ENCODE peak calls at places on chromosomes 6 and 20, in eight cellular contexts. Z, Q, P, Y, X, K, W and A are unnamed samples.

GRCh38 chr20:57795977-57796560 is 86.3 kb upstream of the PMEPA1 start:
- DNase-seq in Z (no peak), Q (no peak), P (no peak), Y (no peak), X (peak; percentile 9), K (no peak), W (no peak), A (no peak)

GRCh38 chr20:13671500-13672288 is 33.0 kb upstream of the TASP1 start:
- DNase-seq in Z (no peak), Q (no peak), P (no peak), Y (peak; percentile 30), X (no peak), K (peak; percentile 41), W (no peak), A (no peak)

GRCh38 chr20:57391439-57392129 is 388 bp downstream of the RBM38 start:
- DNase-seq in Z (peak; percentile 54), Q (peak; percentile 28), P (peak; percentile 46), Y (no peak), X (peak; percentile 79), K (no peak), W (peak; percentile 39), A (no peak)

GRCh38 chr20:50186987-50187402 is 3.6 kb upstream of the CEBPB start:
- DNase-seq in Z (no peak), Q (no peak), P (no peak), Y (no peak), X (no peak), K (no peak), W (no peak), A (no peak)

GRCh38 chr20:39627765-39628164 is 665.6 kb downstream of the DHX35 start:
- DNase-seq in Z (no peak), Q (no peak), P (no peak), Y (no peak), X (no peak), K (no peak), W (no peak), A (no peak)

GRCh38 chr6:116253505-116254296 is at the start of gene TSPYL4:
- DNase-seq in Z (peak; percentile 98), Q (peak; percentile 95), P (peak; percentile 93), Y (peak; percentile 95), X (peak; percentile 97), K (peak; percentile 95), W (peak; percentile 92), A (peak; percentile 70)

GRCh38 chr20:45934046-45934586 is 367 bp upstream of the PCIF1 start:
- DNase-seq in Z (peak; percentile 72), Q (peak; percentile 59), P (peak; percentile 39), Y (peak; percentile 82), X (peak; percentile 87), K (no peak), W (peak; percentile 77), A (no peak)

GRCh38 chr6:53192590-53193232 is 44.1 kb upstream of the GCM1 start:
- DNase-seq in Z (peak; percentile 56), Q (no peak), P (no peak), Y (no peak), X (no peak), K (no peak), W (no peak), A (no peak)

GRCh38 chr6:64280569-64280968 is 645.0 kb downstream of the PHF3 start:
- DNase-seq in Z (peak; percentile 57), Q (peak; percentile 19), P (peak; percentile 20), Y (no peak), X (no peak), K (no peak), W (no peak), A (no peak)

GRCh38 chr6:33863723-33864440 is 60.1 kb upstream of the MLN start:
- DNase-seq in Z (no peak), Q (no peak), P (no peak), Y (no peak), X (no peak), K (no peak), W (no peak), A (no peak)

GRCh38 chr6:2765896-2766766 is 938 bp downstream of the WRNIP1 start:
- DNase-seq in Z (peak; percentile 81), Q (peak; percentile 56), P (peak; percentile 29), Y (peak; percentile 61), X (peak; percentile 87), K (peak; percentile 52), W (peak; percentile 58), A (no peak)

GRCh38 chr6:127880452-127880851 is 20.4 kb downstream of the THEMIS start:
- DNase-seq in Z (no peak), Q (no peak), P (peak; percentile 91), Y (no peak), X (no peak), K (peak; percentile 21), W (no peak), A (no peak)

GRCh38 chr20:24577271-24577909 is 108.0 kb downstream of the SYNDIG1 start:
- DNase-seq in Z (no peak), Q (no peak), P (no peak), Y (no peak), X (no peak), K (no peak), W (no peak), A (no peak)

GRCh38 chr6:109062216-109062615 is 32.4 kb downstream of the SESN1 start:
- DNase-seq in Z (no peak), Q (no peak), P (no peak), Y (no peak), X (no peak), K (no peak), W (no peak), A (no peak)

GRCh38 chr6:109059591-109060021 is 35.0 kb downstream of the SESN1 start:
- DNase-seq in Z (no peak), Q (no peak), P (peak; percentile 48), Y (no peak), X (no peak), K (peak; percentile 48), W (no peak), A (no peak)

GRCh38 chr6:109059148-109059547 is 35.5 kb downstream of the SESN1 start:
- DNase-seq in Z (no peak), Q (no peak), P (no peak), Y (no peak), X (no peak), K (peak; percentile 43), W (no peak), A (no peak)

GRCh38 chr6:109060585-109060984 is 34.1 kb downstream of the SESN1 start:
- DNase-seq in Z (no peak), Q (no peak), P (no peak), Y (no peak), X (no peak), K (no peak), W (no peak), A (no peak)

DNA sequence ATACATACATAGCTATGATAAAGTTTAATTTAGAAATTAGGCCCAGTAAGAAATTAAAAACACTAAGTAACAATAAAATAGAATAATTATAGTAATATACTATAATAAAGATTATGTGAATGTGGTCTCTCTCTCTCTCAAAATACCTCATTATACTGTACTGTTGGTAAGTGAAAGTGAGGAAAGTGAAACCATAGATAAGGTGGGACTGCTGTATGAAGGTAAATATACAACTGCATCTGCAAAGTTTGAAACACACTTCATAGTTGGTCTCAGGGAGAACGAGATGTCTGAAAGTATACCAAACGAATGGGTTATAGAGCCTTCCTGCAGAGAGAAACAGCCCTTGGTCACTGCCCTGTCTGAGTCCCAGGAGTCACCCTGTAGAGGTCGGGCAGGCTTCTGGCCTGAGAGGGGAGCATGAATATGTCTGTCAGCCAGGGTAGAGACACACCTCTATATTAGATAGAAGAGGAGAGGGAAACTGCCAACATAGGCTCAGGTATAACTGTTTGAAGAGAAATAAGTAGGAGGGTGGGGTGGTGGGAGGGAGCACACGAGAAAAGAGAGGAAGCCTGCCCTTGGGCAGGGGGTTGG is 31.8 kb downstream of the SESN1 start:
- DNase-seq in Z (no peak), Q (no peak), P (peak; percentile 18), Y (no peak), X (no peak), K (no peak), W (no peak), A (no peak)
- H3K4me1 ChIP-seq in Z (no peaks in the 10 kb centered on the region), Q (peaks cover 22% of the 10 kb centered on the region), P (peaks cover 21% of the 10 kb centered on the region), Y (peaks cover 10% of the 10 kb centered on the region), X (peaks cover 7% of the 10 kb centered on the region), K (peaks cover 5% of the 10 kb centered on the region), W (peaks cover 69% of the 10 kb centered on the region), A (no peaks in the 10 kb centered on the region)

GRCh38 chr6:44062105-44062770 is 65.0 kb downstream of the MRPL14 start:
- DNase-seq in Z (no peak), Q (no peak), P (no peak), Y (no peak), X (no peak), K (peak; percentile 77), W (no peak), A (no peak)

GRCh38 chr6:44064089-44064947 is 62.9 kb downstream of the MRPL14 start:
- DNase-seq in Z (peak; percentile 31), Q (peak; percentile 34), P (no peak), Y (peak; percentile 84), X (no peak), K (peak; percentile 99), W (peak; percentile 64), A (no peak)

GRCh38 chr6:44063561-44064059 is 63.6 kb downstream of the MRPL14 start:
- DNase-seq in Z (no peak), Q (no peak), P (no peak), Y (no peak), X (no peak), K (no peak), W (no peak), A (no peak)

GRCh38 chr6:44061375-44062104 is 65.7 kb downstream of the MRPL14 start:
- DNase-seq in Z (no peak), Q (no peak), P (no peak), Y (no peak), X (no peak), K (peak; percentile 73), W (no peak), A (no peak)

GRCh38 chr6:44062771-44063560 is 64.3 kb downstream of the MRPL14 start:
- DNase-seq in Z (peak; percentile 53), Q (no peak), P (peak; percentile 13), Y (peak; percentile 56), X (no peak), K (peak; percentile 71), W (peak; percentile 46), A (no peak)
- H3K4me1 ChIP-seq in Z (peaks cover 8% of the 10 kb centered on the region), Q (peaks cover 5% of the 10 kb centered on the region), P (no peaks in the 10 kb centered on the region), Y (peaks cover 27% of the 10 kb centered on the region), X (no peaks in the 10 kb centered on the region), K (peaks cover 86% of the 10 kb centered on the region), W (peaks cover 60% of the 10 kb centered on the region), A (peaks cover 61% of the 10 kb centered on the region)

DNA sequence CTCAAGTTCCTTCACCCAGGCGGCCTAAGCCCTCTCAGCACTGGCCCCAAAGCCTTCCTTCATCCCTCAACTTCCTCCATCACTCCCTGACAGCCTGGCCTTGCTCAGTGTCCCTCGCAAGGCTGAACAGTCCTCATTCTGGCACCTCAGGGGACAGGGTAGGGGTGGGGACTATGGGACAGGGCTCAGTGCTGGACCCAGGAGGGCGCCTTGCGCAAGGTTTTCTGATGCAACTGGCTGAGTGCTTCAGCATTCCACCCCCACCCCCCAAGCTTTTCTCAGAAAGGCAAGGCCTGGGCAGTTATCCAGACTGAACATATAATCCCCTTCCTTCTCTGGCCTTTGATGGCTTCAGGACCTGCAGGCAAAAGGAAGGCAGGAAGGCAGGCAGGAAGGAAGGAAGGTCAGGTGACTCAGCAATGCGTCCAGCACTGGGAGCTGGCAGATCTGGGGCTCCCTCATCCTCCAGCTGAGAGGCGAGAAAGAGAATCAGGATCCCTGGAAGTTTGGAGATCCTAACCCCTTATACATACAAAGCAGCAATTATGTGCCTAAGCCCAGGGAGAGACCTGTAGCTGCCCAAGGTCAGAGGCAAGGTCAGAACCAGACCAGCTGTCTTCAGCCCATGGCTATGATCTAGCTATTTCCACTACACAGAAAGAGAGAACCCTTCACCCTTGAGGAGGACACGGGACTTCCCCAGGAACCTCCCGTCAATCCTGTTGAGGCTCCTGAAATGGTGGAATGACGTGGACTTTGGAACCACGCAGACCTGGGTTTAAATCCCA is 8.6 kb upstream of the TRIB3 start:
- DNase-seq in Z (no peak), Q (peak; percentile 59), P (no peak), Y (peak; percentile 90), X (peak; percentile 86), K (peak; percentile 50), W (peak; percentile 85), A (peak; percentile 84)
- H3K4me1 ChIP-seq in Z (no peaks in the 10 kb centered on the region), Q (peaks cover 8% of the 10 kb centered on the region), P (peaks cover 4% of the 10 kb centered on the region), Y (peaks cover 6% of the 10 kb centered on the region), X (no peaks in the 10 kb centered on the region), K (peaks cover 25% of the 10 kb centered on the region), W (peaks cover 22% of the 10 kb centered on the region), A (peaks cover 31% of the 10 kb centered on the region)

GRCh38 chr20:32569018-32569379 is 16.1 kb downstream of the NOL4L start:
- DNase-seq in Z (no peak), Q (no peak), P (no peak), Y (no peak), X (no peak), K (no peak), W (no peak), A (no peak)
- H3K4me1 ChIP-seq in Z (peaks cover 21% of the 10 kb centered on the region), Q (no peaks in the 10 kb centered on the region), P (no peaks in the 10 kb centered on the region), Y (no peaks in the 10 kb centered on the region), X (no peaks in the 10 kb centered on the region), K (no peaks in the 10 kb centered on the region), W (no peaks in the 10 kb centered on the region), A (no peaks in the 10 kb centered on the region)